ENCODE peak calls at places on chromosomes 6 and 20, in nine cellular contexts. Q is body of pancreas, U is NB4, Z is kidney epithelial cell, F is pancreas, O is HAP-1, C is cardiac muscle cell, H is left ventricle myocardium inferior, R is GM23248. G is an unnamed sample.

GRCh38 chr6:78615430-78615904 is 251.9 kb upstream of the IRAK1BP1 start:
- DNase-seq in U (no peak), C (no peak), F (no peak), R (peak), H (no peak), O (no peak), Z (no peak), Q (no peak), G (no peak)

GRCh38 chr6:113317870-113318269 is 539.3 kb upstream of the MARCKS start:
- DNase-seq in O (no peak), R (no peak), Q (no peak), Z (no peak), C (no peak), F (no peak), U (no peak), H (no peak), G (no peak)

GRCh38 chr6:19156443-19156842 is 680.7 kb upstream of the ID4 start:
- DNase-seq in U (no peak), H (no peak), R (no peak), O (no peak), C (no peak), F (no peak), Q (no peak), Z (no peak), G (no peak)

GRCh38 chr6:11096109-11096508 is 2.5 kb downstream of the SMIM13 start:
- DNase-seq in U (peak), O (peak), H (no peak), C (peak), Q (peak), Z (no peak), F (no peak), R (peak), G (no peak)

GRCh38 chr20:62133051-62133845 is 9.9 kb downstream of the PSMA7 start:
- DNase-seq in C (no peak), F (no peak), Q (peak), O (no peak), R (no peak), H (peak), Z (no peak), U (no peak), G (peak)

GRCh38 chr6:27505209-27506027 is 32.5 kb upstream of the ZNF184 start:
- DNase-seq in F (peak), O (peak), R (peak), Z (no peak), C (peak), H (no peak), U (peak), Q (peak), G (no peak)

GRCh38 chr6:121652726-121653623 is 217.5 kb downstream of the GJA1 start:
- DNase-seq in F (no peak), O (no peak), U (peak), Z (peak), Q (peak), H (no peak), C (no peak), R (peak), G (no peak)

GRCh38 chr6:42889815-42890214 is 10.4 kb downstream of the RPL7L1 start:
- DNase-seq in R (no peak), H (no peak), Q (no peak), F (no peak), Z (no peak), U (no peak), O (peak), C (no peak), G (no peak)

GRCh38 chr6:3796396-3796795 is 44.9 kb upstream of the PXDC1 start:
- DNase-seq in Q (peak), Z (no peak), F (no peak), R (no peak), O (no peak), U (no peak), C (no peak), H (peak), G (no peak)

GRCh38 chr6:147063469-147064031 is 140.7 kb upstream of the STXBP5 start:
- DNase-seq in Z (peak), R (peak), U (no peak), C (no peak), O (no peak), H (no peak), F (no peak), Q (no peak), G (no peak)

GRCh38 chr20:57743450-57744095 is 33.8 kb upstream of the PMEPA1 start:
- DNase-seq in R (no peak), U (no peak), H (no peak), O (no peak), Z (no peak), C (no peak), Q (no peak), F (no peak), G (no peak)

GRCh38 chr20:43938932-43939761 is 24.5 kb downstream of the TOX2 start:
- DNase-seq in O (peak), R (peak), F (no peak), Q (peak), Z (peak), C (no peak), H (peak), U (peak), G (peak)

GRCh38 chr20:49482621-49483017 is at the start of gene KCNB1:
- DNase-seq in R (peak), Q (peak), F (peak), U (peak), O (peak), H (peak), C (peak), Z (no peak), G (peak)

GRCh38 chr6:105566503-105566902 is 163.6 kb upstream of the PREP start:
- DNase-seq in Q (no peak), R (no peak), O (no peak), Z (no peak), F (no peak), U (no peak), H (no peak), C (no peak), G (no peak)

GRCh38 chr6:81694214-81694613 is 58.3 kb downstream of the TENT5A start:
- DNase-seq in Q (no peak), O (no peak), H (no peak), R (no peak), Z (no peak), F (no peak), C (no peak), U (no peak), G (no peak)

GRCh38 chr20:6746901-6747609 is 20.4 kb upstream of the BMP2 start:
- DNase-seq in R (no peak), Q (no peak), F (no peak), Z (no peak), C (no peak), O (peak), U (peak), H (no peak), G (no peak)

GRCh38 chr6:72721346-72721745 is 99.5 kb downstream of the KCNQ5 start:
- DNase-seq in U (no peak), C (no peak), Q (no peak), Z (no peak), R (no peak), H (no peak), O (no peak), F (no peak), G (no peak)

GRCh38 chr20:11894072-11894471 is 23.6 kb upstream of the BTBD3 start:
- DNase-seq in Z (no peak), Q (no peak), H (no peak), U (no peak), C (no peak), O (no peak), F (no peak), R (no peak), G (no peak)

GRCh38 chr6:24891004-24891403 is 44.8 kb downstream of the RIPOR2 start:
- DNase-seq in R (no peak), Z (no peak), U (no peak), H (no peak), O (no peak), F (no peak), C (peak), Q (no peak), G (no peak)

GRCh38 chr6:24890471-24890870 is 45.3 kb downstream of the RIPOR2 start:
- DNase-seq in R (no peak), O (no peak), Q (no peak), Z (no peak), C (no peak), F (no peak), H (no peak), U (no peak), G (no peak)

GRCh38 chr6:24893342-24893850 is 42.4 kb downstream of the RIPOR2 start:
- DNase-seq in Q (no peak), H (no peak), F (no peak), R (no peak), U (no peak), C (no peak), Z (no peak), O (no peak), G (no peak)

GRCh38 chr6:24887520-24887919 is 48.2 kb downstream of the RIPOR2 start:
- DNase-seq in Z (no peak), O (no peak), R (no peak), F (no peak), C (peak), H (no peak), Q (no peak), U (no peak), G (no peak)

DNA sequence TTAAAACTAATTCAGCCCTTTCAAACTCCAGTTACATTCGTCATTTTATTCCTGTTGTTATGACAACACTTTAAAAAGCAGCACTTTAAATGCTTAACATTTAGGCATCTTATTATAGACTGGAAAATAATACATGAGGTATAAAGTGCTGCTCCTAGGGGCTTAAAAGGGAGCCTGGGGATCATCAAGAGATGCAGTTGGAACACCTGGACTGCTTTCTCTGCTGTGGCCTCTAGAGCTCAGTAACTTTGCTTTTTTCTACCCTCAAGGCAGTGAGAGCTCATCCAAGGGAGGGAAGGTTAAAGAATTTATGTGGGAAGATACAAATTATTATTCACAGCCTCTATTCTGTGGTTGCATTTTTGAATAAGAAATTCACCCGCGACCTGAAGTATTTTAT is 46.8 kb downstream of the RIPOR2 start:
- DNase-seq in Z (no peak), C (no peak), U (no peak), F (no peak), R (no peak), H (no peak), Q (no peak), O (no peak), G (no peak)
- H3K4me3 ChIP-seq in Z (no peak), C (no peak), U (no peak), F (no peak), R (no peak), H (no peak), Q (no peak), O (no peak), G (no peak)

DNA sequence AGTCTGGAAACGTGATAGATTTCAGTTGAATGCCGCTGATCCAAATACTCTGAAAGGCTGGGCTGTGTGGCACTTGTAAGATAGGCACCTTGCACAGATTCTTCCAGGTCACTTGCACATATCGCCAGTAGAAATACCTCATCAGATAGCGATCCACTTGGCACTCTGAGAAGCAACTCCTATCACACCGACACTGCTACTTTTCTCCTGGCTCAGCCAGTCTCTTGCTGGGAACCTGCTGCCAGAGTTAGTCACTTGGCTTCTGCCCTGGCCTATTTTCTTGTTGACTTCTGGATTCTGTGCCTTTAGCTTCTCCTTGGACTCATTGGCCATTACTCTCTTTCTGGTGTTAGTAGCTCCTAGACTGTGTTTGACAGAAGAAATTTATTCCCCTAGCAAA is 66.6 kb downstream of the UTRN start:
- DNase-seq in C (no peak), H (no peak), R (peak), Z (no peak), O (no peak), Q (no peak), U (peak), F (no peak), G (no peak)
- H3K4me3 ChIP-seq in C (no peak), H (peak), R (no peak), Z (no peak), O (no peak), Q (no peak), U (peak), F (no peak), G (no peak)

GRCh38 chr6:125746019-125746414 is 3.4 kb upstream of the HEY2 start:
- DNase-seq in F (no peak), C (no peak), U (no peak), R (no peak), Z (no peak), O (no peak), Q (no peak), H (no peak), G (no peak)

GRCh38 chr6:125747589-125748533 is 1.6 kb upstream of the HEY2 start:
- DNase-seq in O (peak), C (peak), Q (peak), U (peak), H (peak), R (peak), Z (no peak), F (peak), G (peak)

GRCh38 chr6:125748534-125749111 is 809 bp upstream of the HEY2 start:
- DNase-seq in O (peak), R (peak), H (no peak), Z (no peak), Q (no peak), U (peak), C (peak), F (no peak), G (no peak)

GRCh38 chr6:125745281-125746018 is 4.0 kb upstream of the HEY2 start:
- DNase-seq in C (peak), O (no peak), Z (no peak), U (no peak), R (no peak), Q (peak), H (no peak), F (no peak), G (no peak)

DNA sequence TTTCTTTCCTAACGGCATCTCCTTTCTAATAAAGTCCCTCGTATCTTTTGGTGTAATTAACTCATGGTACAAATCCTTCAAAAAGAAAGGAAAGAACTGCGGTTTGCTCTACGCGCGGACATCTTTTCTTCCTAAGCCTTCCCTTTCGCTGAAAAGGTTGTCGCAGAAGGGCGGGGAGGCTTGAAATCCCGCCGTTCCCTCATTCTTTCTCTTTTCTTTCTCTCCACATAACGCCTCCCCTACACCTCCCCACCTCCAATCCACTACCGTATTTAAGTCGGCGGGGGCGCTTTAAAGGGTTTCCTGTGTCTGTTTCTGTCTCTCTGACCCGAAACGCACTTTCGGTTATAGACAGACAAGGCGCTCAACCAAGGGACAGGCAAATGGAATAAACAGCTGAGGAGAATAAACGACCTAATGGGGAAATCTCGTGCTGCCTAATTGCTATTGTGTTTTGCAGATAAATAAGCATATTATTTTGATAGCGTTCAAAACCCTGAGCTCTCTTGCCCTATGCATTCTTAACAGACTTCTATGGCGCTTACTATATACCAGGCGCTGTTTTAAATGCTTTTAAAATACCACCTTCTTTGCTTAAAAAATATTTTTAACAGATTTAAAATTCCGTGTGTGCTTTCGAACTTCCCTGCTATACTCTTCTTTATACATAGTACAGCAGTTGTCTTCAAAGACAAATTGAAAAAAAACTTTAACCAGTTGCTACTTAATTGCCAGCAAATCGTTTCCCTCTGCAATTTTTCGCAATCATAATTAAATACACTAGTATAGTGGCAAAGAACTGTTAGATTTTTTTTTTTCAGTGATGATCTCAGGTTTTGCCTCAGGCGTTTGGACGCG is 2.5 kb upstream of the HEY2 start:
- DNase-seq in R (peak), C (peak), U (peak), O (peak), Z (no peak), F (peak), Q (peak), H (peak), G (peak)
- H3K4me3 ChIP-seq in R (peak), C (peak), U (peak), O (peak), Z (peak), F (peak), Q (peak), H (peak), G (peak)

GRCh38 chr6:15927531-15928230 is 201.2 kb upstream of the MYLIP start:
- DNase-seq in R (no peak), F (no peak), O (no peak), Z (no peak), C (no peak), U (no peak), Q (no peak), H (no peak), G (no peak)

GRCh38 chr6:15926256-15926655 is 202.6 kb upstream of the MYLIP start:
- DNase-seq in F (no peak), Q (no peak), R (no peak), H (no peak), U (no peak), Z (no peak), O (no peak), C (no peak), G (no peak)

GRCh38 chr6:15921243-15921642 is 207.6 kb upstream of the MYLIP start:
- DNase-seq in O (no peak), Z (no peak), C (no peak), R (no peak), F (no peak), U (peak), H (no peak), Q (no peak), G (no peak)

GRCh38 chr6:15922510-15923307 is 206.2 kb upstream of the MYLIP start:
- DNase-seq in F (no peak), U (no peak), Q (no peak), Z (no peak), O (no peak), H (no peak), C (no peak), R (peak), G (no peak)

DNA sequence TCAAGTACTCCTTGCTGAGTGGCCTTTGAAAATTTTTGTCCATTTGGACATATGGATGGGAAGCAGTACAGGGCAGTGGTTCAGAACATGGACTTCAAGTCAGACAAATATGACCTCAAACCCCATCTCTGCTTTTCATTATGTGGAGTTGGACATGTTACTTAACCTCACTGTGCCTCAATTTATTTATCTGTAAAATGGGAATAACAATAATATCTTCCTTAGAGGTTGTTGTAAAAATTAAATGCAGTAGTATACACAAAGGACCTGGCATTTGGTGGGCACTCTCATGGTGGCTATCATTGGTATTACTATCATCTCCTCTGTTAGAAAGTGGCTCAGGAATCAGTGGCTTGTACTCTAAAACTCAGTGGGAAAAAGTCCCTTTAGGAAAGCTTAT is 204.0 kb upstream of the MYLIP start:
- DNase-seq in Z (no peak), Q (no peak), H (no peak), U (no peak), F (no peak), O (no peak), R (no peak), C (no peak), G (no peak)
- H3K4me3 ChIP-seq in Z (no peak), Q (no peak), H (no peak), U (no peak), F (no peak), O (no peak), R (no peak), C (no peak), G (no peak)

GRCh38 chr20:46401478-46401860 is 4.9 kb downstream of the ELMO2 start:
- DNase-seq in Q (peak), R (no peak), U (no peak), H (no peak), C (no peak), Z (no peak), F (no peak), O (no peak), G (no peak)
- H3K4me3 ChIP-seq in Q (no peak), R (peak), U (no peak), H (peak), C (no peak), Z (no peak), F (no peak), O (no peak), G (peak)